ENCODE peak calls at places on chromosomes 16 and 17, in seven cellular contexts. F, V, D, M, B, T and H are unnamed samples.
A peak's percentile ranks its signal among the peaks of the same experiment; 100 is the strongest.

GRCh38 chr16:29943846-29944669 is 17.8 kb upstream of the TMEM219 start:
- DNase-seq in D (no peak), B (peak; percentile 99), V (no peak), F (peak; percentile 98), M (peak; percentile 94), T (no peak), H (peak; percentile 98)

GRCh38 chr17:50118828-50119218 is 11.1 kb downstream of the SAMD14 start:
- DNase-seq in T (no peak), D (no peak), B (no peak), V (no peak), M (no peak), F (no peak), H (no peak)

GRCh38 chr16:82016964-82017363 is 5.7 kb upstream of the SDR42E1 start:
- DNase-seq in D (no peak), V (no peak), T (no peak), B (no peak), F (peak; percentile 40), M (no peak), H (peak; percentile 89)

GRCh38 chr16:23348579-23349469 is 46.7 kb downstream of the SCNN1B start:
- DNase-seq in F (no peak), B (peak; percentile 70), T (no peak), V (no peak), D (no peak), M (no peak), H (no peak)

GRCh38 chr16:65598626-65599025 is 476.8 kb upstream of the CDH11 start:
- DNase-seq in V (no peak), M (no peak), F (no peak), B (no peak), T (no peak), D (no peak), H (no peak)

GRCh38 chr17:64736804-64737492 is 74.8 kb upstream of the SMURF2 start:
- DNase-seq in D (no peak), M (no peak), V (no peak), B (peak; percentile 59), T (peak; percentile 50), F (peak; percentile 77), H (peak; percentile 70)

GRCh38 chr17:6713918-6714271 is 726 bp upstream of the SLC13A5 start:
- DNase-seq in D (no peak), V (no peak), M (no peak), F (no peak), T (no peak), B (peak; percentile 16), H (no peak)

GRCh38 chr16:17724242-17724898 is 253.6 kb upstream of the XYLT1 start:
- DNase-seq in B (no peak), D (no peak), V (no peak), M (no peak), F (peak; percentile 3), T (no peak), H (peak; percentile 63)

GRCh38 chr17:66829883-66830282 is 5.0 kb upstream of the CACNG5 start:
- DNase-seq in B (peak; percentile 66), T (no peak), V (no peak), F (no peak), D (no peak), M (no peak), H (no peak)

GRCh38 chr17:66953661-66954060 is 10.8 kb upstream of the CACNG4 start:
- DNase-seq in V (no peak), F (no peak), M (no peak), T (no peak), B (no peak), D (no peak), H (no peak)

GRCh38 chr16:27285676-27286196 is 17.2 kb upstream of the NSMCE1 start:
- DNase-seq in T (no peak), D (peak; percentile 59), B (no peak), M (no peak), F (peak; percentile 12), V (no peak), H (peak; percentile 61)

GRCh38 chr17:78981010-78981888 is 1.5 kb upstream of the LGALS3BP start:
- DNase-seq in D (no peak), V (no peak), T (no peak), M (no peak), B (no peak), F (no peak), H (no peak)

GRCh38 chr16:68786685-68787418 is 49.8 kb downstream of the CDH1 start:
- DNase-seq in F (peak; percentile 47), B (no peak), D (no peak), V (peak; percentile 46), T (no peak), M (no peak), H (peak; percentile 75)

GRCh38 chr16:50209548-50210265 is 56.6 kb downstream of the TENT4B start:
- DNase-seq in T (no peak), V (no peak), D (no peak), B (peak; percentile 7), F (no peak), M (no peak), H (no peak)

GRCh38 chr17:58232707-58233156 is 5.7 kb upstream of the LPO start:
- DNase-seq in D (no peak), T (no peak), V (no peak), B (peak; percentile 90), F (peak; percentile 88), M (no peak), H (peak; percentile 56)

GRCh38 chr16:3431779-3432219 is 11.5 kb downstream of the ZNF597 start:
- DNase-seq in M (no peak), V (no peak), D (peak; percentile 66), B (no peak), T (peak; percentile 51), F (peak; percentile 22), H (peak; percentile 36)

GRCh38 chr17:49280061-49280460 is 49.5 kb upstream of the PHOSPHO1 start:
- DNase-seq in V (no peak), M (no peak), T (no peak), B (no peak), D (no peak), F (no peak), H (no peak)

GRCh38 chr17:42706732-42707131 is 24.4 kb downstream of the CNTNAP1 start:
- DNase-seq in F (no peak), D (no peak), B (no peak), V (no peak), M (no peak), T (peak; percentile 51), H (no peak)

GRCh38 chr17:60525624-60526514 is at the start of gene APPBP2:
- DNase-seq in D (peak; percentile 94), M (peak; percentile 75), F (peak; percentile 92), T (peak; percentile 79), V (peak; percentile 59), B (peak; percentile 91), H (peak; percentile 86)

GRCh38 chr17:50785942-50786570 is 18.7 kb upstream of the ANKRD40CL start:
- DNase-seq in B (no peak), M (no peak), F (peak; percentile 65), V (peak; percentile 55), D (no peak), T (no peak), H (peak; percentile 75)

GRCh38 chr17:36034127-36034526 is 16.4 kb upstream of the CCL23 start:
- DNase-seq in V (no peak), B (no peak), T (no peak), M (no peak), F (no peak), D (no peak), H (no peak)

GRCh38 chr17:50144845-50145531 is 5.5 kb downstream of the PPP1R9B start:
- DNase-seq in V (no peak), F (no peak), D (no peak), M (no peak), T (no peak), B (no peak), H (no peak)

GRCh38 chr16:86604436-86605220 is 26.3 kb downstream of the FOXL1 start:
- DNase-seq in B (no peak), D (peak; percentile 40), F (no peak), V (no peak), M (no peak), T (peak; percentile 54), H (no peak)

GRCh38 chr16:67594956-67595355 is 32.6 kb downstream of the CTCF start:
- DNase-seq in T (no peak), B (peak; percentile 22), M (no peak), F (peak; percentile 71), D (no peak), V (no peak), H (peak; percentile 79)

GRCh38 chr16:1981972-1982574 is 804 bp upstream of the NOXO1 start:
- DNase-seq in B (no peak), D (no peak), M (no peak), V (no peak), T (no peak), F (no peak), H (no peak)

GRCh38 chr17:12688382-12688781 is 22.7 kb downstream of the MYOCD start:
- DNase-seq in M (no peak), B (no peak), D (no peak), V (no peak), T (no peak), F (no peak), H (no peak)

GRCh38 chr16:75379911-75380847 is 53.1 kb downstream of the CFDP1 start:
- DNase-seq in D (no peak), T (peak; percentile 45), M (no peak), F (no peak), V (no peak), B (no peak), H (no peak)

GRCh38 chr17:41592601-41593305 is 6.1 kb upstream of the KRT14 start:
- DNase-seq in V (no peak), D (no peak), T (no peak), F (no peak), B (no peak), M (no peak), H (no peak)

GRCh38 chr17:21297026-21297520 is 12.6 kb downstream of the MAP2K3 start:
- DNase-seq in B (no peak), T (no peak), V (no peak), D (no peak), F (no peak), M (no peak), H (no peak)

GRCh38 chr17:11492511-11492910 is 105.8 kb upstream of the DNAH9 start:
- DNase-seq in M (no peak), F (no peak), B (no peak), D (no peak), V (no peak), T (no peak), H (no peak)

GRCh38 chr17:45261577-45262515 is at the start of gene SPATA32:
- DNase-seq in T (peak; percentile 78), F (no peak), B (peak; percentile 75), V (no peak), D (peak; percentile 74), M (no peak), H (peak; percentile 24)

GRCh38 chr16:3832669-3833068 is 47.8 kb downstream of the CREBBP start:
- DNase-seq in T (no peak), B (no peak), F (no peak), D (no peak), M (no peak), V (no peak), H (no peak)

GRCh38 chr16:85019659-85020245 is 7.8 kb upstream of the KIAA0513 start:
- DNase-seq in T (no peak), M (no peak), B (no peak), V (peak; percentile 76), F (no peak), D (no peak), H (peak; percentile 72)